ENCODE peak calls at places on chromosomes 5 and 9, in nine cellular contexts. Z, A, N, V, J, W, P, G and O are unnamed samples.

GRCh38 chr9:107999011-107999410 is 509.4 kb upstream of the KLF4 start:
- DNase-seq in Z (no peak), P (no peak), A (no peak), J (no peak), G (no peak), N (no peak), V (peak), W (no peak), O (no peak)

GRCh38 chr5:179530069-179530998 is 20.0 kb upstream of the RUFY1 start:
- DNase-seq in Z (peak), N (peak), J (peak), W (peak), G (peak), P (no peak), A (peak), V (no peak), O (peak)

GRCh38 chr5:94218374-94218773 is 400.0 kb downstream of the KIAA0825 start:
- DNase-seq in W (peak), P (no peak), Z (peak), A (no peak), N (no peak), G (no peak), J (no peak), V (no peak), O (peak)

GRCh38 chr5:178542455-178542854 is 47.7 kb downstream of the COL23A1 start:
- DNase-seq in V (no peak), Z (peak), W (no peak), J (no peak), A (no peak), P (no peak), G (no peak), N (no peak), O (peak)

GRCh38 chr5:115168829-115169391 is 798 bp downstream of the TRIM36 start:
- DNase-seq in P (no peak), J (peak), Z (no peak), N (no peak), A (no peak), V (no peak), G (no peak), W (no peak), O (peak)

GRCh38 chr5:34756781-34757624 is 82.0 kb upstream of the TTC23L start:
- DNase-seq in V (no peak), G (peak), W (no peak), J (no peak), N (no peak), P (no peak), Z (no peak), A (no peak), O (peak)

GRCh38 chr9:72022846-72023245 is 37.6 kb downstream of the C9orf57 start:
- DNase-seq in J (peak), P (no peak), V (no peak), Z (peak), N (no peak), A (no peak), W (peak), G (peak), O (peak)

GRCh38 chr5:172583931-172584511 is 57.0 kb upstream of the NEURL1B start:
- DNase-seq in P (no peak), G (no peak), N (peak), Z (peak), V (no peak), J (no peak), A (peak), W (no peak), O (no peak)

GRCh38 chr5:151150484-151151262 is 6.9 kb downstream of the ANXA6 start:
- DNase-seq in P (no peak), V (no peak), A (no peak), W (peak), Z (peak), N (peak), G (peak), J (peak), O (peak)

GRCh38 chr9:71672573-71672972 is 95.7 kb downstream of the CEMIP2 start:
- DNase-seq in J (no peak), A (no peak), G (no peak), Z (no peak), V (no peak), W (no peak), P (no peak), N (no peak), O (no peak)

GRCh38 chr5:88684136-88684500 is 198.9 kb downstream of the MEF2C start:
- DNase-seq in G (no peak), J (no peak), P (no peak), Z (no peak), W (no peak), A (no peak), V (no peak), N (no peak), O (no peak)

GRCh38 chr5:27462936-27463335 is 424.6 kb upstream of the CDH9 start:
- DNase-seq in Z (no peak), V (no peak), A (no peak), G (no peak), N (no peak), W (no peak), P (no peak), J (no peak), O (no peak)

GRCh38 chr5:120447706-120448239 is 16.3 kb upstream of the PRR16 start:
- DNase-seq in A (no peak), G (no peak), J (no peak), W (no peak), Z (no peak), V (no peak), P (no peak), N (no peak), O (peak)

GRCh38 chr5:154284433-154284832 is 93.9 kb downstream of the GALNT10 start:
- DNase-seq in G (no peak), V (no peak), W (no peak), N (no peak), P (no peak), Z (no peak), A (no peak), J (peak), O (no peak)

GRCh38 chr9:91012933-91013841 is 211.6 kb downstream of the SYK start:
- DNase-seq in Z (no peak), J (no peak), V (no peak), N (no peak), W (no peak), A (no peak), P (no peak), G (no peak), O (no peak)

GRCh38 chr5:174532453-174533126 is 191.8 kb upstream of the MSX2 start:
- DNase-seq in N (peak), V (peak), G (peak), Z (peak), J (peak), W (peak), A (peak), P (peak), O (peak)

GRCh38 chr5:99025298-99026045 is 96.7 kb upstream of the CHD1 start:
- DNase-seq in N (no peak), V (no peak), W (no peak), J (no peak), P (no peak), G (peak), A (no peak), Z (no peak), O (peak)
- H3K4me3 ChIP-seq in N (no peak), V (no peak), W (no peak), J (no peak), P (no peak), G (no peak), A (no peak), Z (no peak), O (no peak)

GRCh38 chr5:138573223-138573622 is 2.0 kb downstream of the HSPA9 start:
- DNase-seq in A (no peak), P (no peak), Z (no peak), G (no peak), W (no peak), V (no peak), N (no peak), J (no peak), O (no peak)

GRCh38 chr5:138573949-138574670 is 1.1 kb downstream of the HSPA9 start:
- DNase-seq in A (no peak), G (peak), J (peak), P (no peak), W (no peak), N (no peak), Z (no peak), V (no peak), O (peak)

GRCh38 chr5:138579517-138579863 is 4.3 kb upstream of the HSPA9 start:
- DNase-seq in V (no peak), Z (no peak), A (no peak), G (no peak), W (no peak), J (no peak), N (no peak), P (no peak), O (no peak)

GRCh38 chr5:138574744-138575193 is 432 bp downstream of the HSPA9 start:
- DNase-seq in A (no peak), W (no peak), P (peak), J (no peak), Z (no peak), N (no peak), G (no peak), V (no peak), O (peak)

DNA sequence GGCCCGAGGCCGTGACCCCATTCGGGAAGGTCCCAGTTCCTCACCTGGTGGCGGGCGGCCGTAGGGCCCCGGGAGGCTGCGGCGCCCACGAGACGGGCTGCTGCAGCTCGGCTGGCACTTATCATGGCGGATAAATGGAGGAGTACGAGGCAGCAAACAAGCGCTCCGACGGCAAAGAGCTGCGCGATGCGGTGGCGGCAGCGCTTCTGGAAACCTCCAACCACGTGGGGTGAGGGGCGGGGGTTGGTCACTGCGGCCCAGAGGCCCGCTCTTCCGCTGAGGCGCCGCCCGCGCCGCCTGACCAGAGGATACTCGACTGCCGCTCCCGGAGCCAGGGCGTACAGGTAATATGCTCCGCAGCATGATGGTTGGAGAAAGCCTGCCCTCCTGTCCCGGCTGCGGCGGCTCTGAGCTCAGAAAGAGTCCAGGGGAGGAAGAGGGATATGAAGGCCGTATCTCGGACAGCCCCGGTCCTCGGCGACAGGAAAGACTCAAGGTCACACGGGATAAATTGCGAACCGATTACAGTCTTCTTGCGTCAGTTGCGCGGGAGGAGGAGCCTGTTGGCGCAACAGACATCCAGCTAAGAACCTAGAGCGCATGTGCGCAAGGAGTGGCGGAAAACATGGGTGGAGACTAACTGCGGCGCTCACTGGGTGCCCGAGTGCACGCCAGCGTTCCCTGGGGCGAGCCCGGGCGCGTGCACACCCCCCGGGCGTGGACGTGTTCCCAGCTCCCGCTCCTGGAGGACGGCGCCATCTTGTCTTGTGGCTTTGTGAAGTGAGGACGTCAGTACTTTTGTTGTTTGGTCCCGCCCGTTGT is at the start of gene HSPA9:
- DNase-seq in N (peak), A (peak), Z (peak), V (peak), P (peak), W (peak), J (peak), G (peak), O (peak)
- TF ChIP-seq CTCF in N (peak), A (no peak), Z (no peak), V (no peak), P (no peak), W (no peak), J (no peak), G (no peak), O (no peak)

GRCh38 chr5:181039471-181039870 is 595 bp upstream of the BTNL9 start:
- DNase-seq in N (no peak), G (no peak), A (peak), W (no peak), P (no peak), V (no peak), Z (no peak), J (no peak), O (no peak)
- H3K4me3 ChIP-seq in N (no peak), G (no peak), A (peak), W (no peak), P (no peak), V (no peak), Z (no peak), J (no peak), O (no peak)

GRCh38 chr5:112917453-112918005 is 4.5 kb downstream of the REEP5 start:
- DNase-seq in W (no peak), J (peak), Z (peak), N (no peak), A (no peak), V (no peak), P (no peak), G (peak), O (no peak)
- TF ChIP-seq CTCF in W (no peak), J (peak), Z (peak), N (no peak), A (no peak), V (peak), P (no peak), G (peak), O (peak)

GRCh38 chr5:39422886-39423285 is 1.9 kb downstream of the DAB2 start:
- DNase-seq in N (no peak), P (no peak), G (no peak), Z (no peak), W (no peak), A (no peak), V (no peak), J (no peak), O (no peak)
- H3K4me3 ChIP-seq in N (no peak), P (no peak), G (peak), Z (no peak), W (peak), A (peak), V (no peak), J (no peak), O (peak)